ENCODE peak calls at places on chromosome 13, in ten cellular contexts. T, D, K, Z, G, N, C, I, H and V are unnamed samples. For H3K27me3 and H3K4me1, the result is how much of the 10 kb centered on the place peaks cover.

GRCh38 chr13:110017379-110017778 is 231.0 kb upstream of the IRS2 start:
- DNase-seq in T (peak), D (no peak), K (no peak), Z (no peak), G (no peak), N (no peak), C (peak), I (no peak), H (no peak), V (no peak)

GRCh38 chr13:40271931-40272775 is 394.3 kb downstream of the FOXO1 start:
- DNase-seq in T (peak), D (peak), K (no peak), Z (peak), G (no peak), N (peak), C (peak), I (no peak), H (peak), V (no peak)

GRCh38 chr13:51628059-51628852 is 44.0 kb downstream of the WDFY2 start:
- DNase-seq in T (no peak), D (no peak), K (no peak), Z (no peak), G (no peak), N (no peak), C (no peak), I (no peak), H (no peak), V (no peak)

GRCh38 chr13:102830646-102831045 is 15.2 kb upstream of the ERCC5 start:
- DNase-seq in T (no peak), D (peak), K (no peak), Z (no peak), G (no peak), N (no peak), C (peak), I (no peak), H (no peak), V (no peak)

GRCh38 chr13:41937388-41937787 is 23.5 kb downstream of the VWA8 start:
- DNase-seq in T (no peak), D (no peak), K (no peak), Z (no peak), G (no peak), N (no peak), C (no peak), I (no peak), H (no peak), V (no peak)

GRCh38 chr13:88417801-88418200 is 746.6 kb downstream of the SLITRK5 start:
- DNase-seq in T (no peak), D (no peak), K (no peak), Z (no peak), G (no peak), N (no peak), C (no peak), I (no peak), H (no peak), V (no peak)

GRCh38 chr13:102452831-102453230 is 51.0 kb upstream of the FGF14 start:
- DNase-seq in T (peak), D (no peak), K (no peak), Z (no peak), G (no peak), N (no peak), C (no peak), I (no peak), H (no peak), V (no peak)

GRCh38 chr13:39542361-39542760 is 60.6 kb downstream of the LHFPL6 start:
- DNase-seq in T (no peak), D (no peak), K (no peak), Z (no peak), G (no peak), N (no peak), C (no peak), I (no peak), H (no peak), V (no peak)

GRCh38 chr13:51666839-51667238 is 82.6 kb downstream of the WDFY2 start:
- DNase-seq in T (no peak), D (no peak), K (no peak), Z (no peak), G (no peak), N (no peak), C (no peak), I (no peak), H (no peak), V (no peak)

GRCh38 chr13:88802886-88803285 is 1131.7 kb downstream of the SLITRK5 start:
- DNase-seq in T (no peak), D (no peak), K (no peak), Z (no peak), G (no peak), N (no peak), C (peak), I (no peak), H (no peak), V (no peak)

GRCh38 chr13:44396963-44397580 is 23.4 kb downstream of the SERP2 start:
- DNase-seq in T (peak), D (no peak), K (no peak), Z (no peak), G (no peak), N (no peak), C (peak), I (peak), H (peak), V (no peak)

GRCh38 chr13:84867246-84867645 is 932.0 kb downstream of the SLITRK6 start:
- DNase-seq in T (no peak), D (no peak), K (no peak), Z (no peak), G (no peak), N (no peak), C (no peak), I (no peak), H (no peak), V (no peak)

GRCh38 chr13:27359203-27359821 is 65.1 kb upstream of the GTF3A start:
- DNase-seq in T (peak), D (peak), K (peak), Z (peak), G (peak), N (peak), C (peak), I (peak), H (peak), V (peak)

GRCh38 chr13:68190826-68191225 is 960.7 kb upstream of the PCDH9 start:
- DNase-seq in T (no peak), D (no peak), K (no peak), Z (no peak), G (no peak), N (no peak), C (peak), I (no peak), H (no peak), V (no peak)

GRCh38 chr13:43569688-43570087 is 217.1 kb downstream of the ENOX1 start:
- DNase-seq in T (no peak), D (no peak), K (no peak), Z (no peak), G (no peak), N (no peak), C (no peak), I (no peak), H (no peak), V (no peak)

GRCh38 chr13:44649118-44649455 is 73.0 kb upstream of the TSC22D1 start:
- DNase-seq in T (no peak), D (no peak), K (no peak), Z (no peak), G (no peak), N (no peak), C (no peak), I (peak), H (no peak), V (no peak)

GRCh38 chr13:113989585-113990300 is 15.9 kb upstream of the C13orf46 start:
- DNase-seq in T (no peak), D (no peak), K (peak), Z (no peak), G (no peak), N (no peak), C (no peak), I (no peak), H (no peak), V (no peak)

GRCh38 chr13:48727252-48728011 is 73.7 kb downstream of the CYSLTR2 start:
- DNase-seq in T (peak), D (no peak), K (no peak), Z (no peak), G (no peak), N (no peak), C (no peak), I (no peak), H (no peak), V (no peak)

GRCh38 chr13:113853518-113854237 is 10.2 kb downstream of the GAS6 start:
- DNase-seq in T (peak), D (no peak), K (peak), Z (peak), G (no peak), N (peak), C (no peak), I (no peak), H (no peak), V (no peak)

GRCh38 chr13:85828094-85828684 is 29.0 kb upstream of the SLITRK6 start:
- DNase-seq in T (peak), D (no peak), K (no peak), Z (no peak), G (no peak), N (no peak), C (peak), I (peak), H (no peak), V (no peak)

GRCh38 chr13:63311587-63311986 is 1895.9 kb upstream of the PCDH20 start:
- DNase-seq in T (no peak), D (no peak), K (no peak), Z (no peak), G (no peak), N (no peak), C (no peak), I (no peak), H (no peak), V (no peak)

DNA sequence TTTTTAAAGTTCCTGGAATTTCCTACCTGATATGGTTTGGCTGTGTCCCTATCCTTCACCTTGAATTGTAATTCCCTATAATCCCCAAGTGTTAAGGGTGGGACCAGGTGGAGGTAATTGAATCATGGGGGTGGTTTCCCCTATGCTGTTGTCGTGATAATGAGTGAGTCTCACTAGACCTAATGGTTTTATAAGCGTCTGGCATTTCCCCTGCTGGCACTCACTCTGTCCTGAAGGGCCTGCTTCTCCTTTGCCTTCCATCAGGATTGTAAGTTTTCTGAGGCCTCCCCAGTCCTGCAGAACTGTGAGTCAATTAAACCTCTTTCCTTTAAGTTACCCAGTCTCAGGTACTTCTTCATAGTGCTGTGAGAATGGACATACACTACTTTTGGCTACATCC is 298.7 kb downstream of the HS6ST3 start:
- DNase-seq in T (no peak), D (no peak), K (no peak), Z (no peak), G (no peak), N (no peak), C (no peak), I (no peak), H (no peak), V (no peak)
- H3K27me3 ChIP-seq in T (under half), D (under half), K (under half), Z (under half), G (under half), N (under half), C (under half), I (under half), H (under half), V (under half)

GRCh38 chr13:96000069-96000468 is 53.1 kb downstream of the UGGT2 start:
- DNase-seq in T (no peak), D (no peak), K (no peak), Z (no peak), G (no peak), N (no peak), C (no peak), I (no peak), H (no peak), V (no peak)
- H3K4me1 ChIP-seq in T (under half), D (under half), K (under half), Z (under half), G (under half), N (under half), C (under half), I (under half), H (under half), V (under half)

DNA sequence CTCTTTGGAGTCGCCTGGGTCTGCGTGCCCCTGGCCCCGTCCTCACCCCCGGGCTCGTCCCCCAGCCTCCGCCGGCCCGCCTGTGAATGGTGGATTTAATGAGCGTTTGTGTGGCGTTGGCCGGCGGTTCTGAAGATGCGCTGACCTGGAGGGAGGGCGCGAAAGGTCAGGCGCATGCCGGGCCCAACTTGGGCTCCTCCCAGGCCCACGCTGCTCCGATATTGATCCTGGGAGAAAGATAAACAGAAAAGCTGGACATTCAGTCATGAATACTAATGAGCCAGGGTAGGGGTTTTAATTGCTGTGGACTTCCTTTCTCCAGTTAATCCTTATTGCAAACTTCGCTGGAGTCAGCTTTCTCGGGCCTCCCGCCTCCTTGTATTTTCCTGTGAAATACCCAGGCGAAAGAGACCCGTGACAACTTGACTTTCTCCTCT is 10.2 kb downstream of the ZIC2 start:
- DNase-seq in T (no peak), D (no peak), K (no peak), Z (no peak), G (no peak), N (no peak), C (no peak), I (peak), H (no peak), V (no peak)
- H3K27me3 ChIP-seq in T (half or more), D (half or more), K (half or more), Z (under half), G (under half), N (half or more), C (half or more), I (half or more), H (half or more), V (half or more)

GRCh38 chr13:106099765-106100164 is 435.7 kb downstream of the EFNB2 start:
- DNase-seq in T (no peak), D (peak), K (no peak), Z (no peak), G (no peak), N (no peak), C (no peak), I (peak), H (no peak), V (no peak)

GRCh38 chr13:106098778-106099177 is 436.7 kb downstream of the EFNB2 start:
- DNase-seq in T (no peak), D (no peak), K (no peak), Z (no peak), G (no peak), N (no peak), C (no peak), I (peak), H (no peak), V (no peak)

GRCh38 chr13:106095406-106095805 is 440.1 kb downstream of the EFNB2 start:
- DNase-seq in T (no peak), D (no peak), K (no peak), Z (no peak), G (no peak), N (no peak), C (no peak), I (no peak), H (no peak), V (no peak)

GRCh38 chr13:106096661-106097092 is 438.8 kb downstream of the EFNB2 start:
- DNase-seq in T (no peak), D (no peak), K (no peak), Z (no peak), G (no peak), N (no peak), C (no peak), I (no peak), H (no peak), V (no peak)

DNA sequence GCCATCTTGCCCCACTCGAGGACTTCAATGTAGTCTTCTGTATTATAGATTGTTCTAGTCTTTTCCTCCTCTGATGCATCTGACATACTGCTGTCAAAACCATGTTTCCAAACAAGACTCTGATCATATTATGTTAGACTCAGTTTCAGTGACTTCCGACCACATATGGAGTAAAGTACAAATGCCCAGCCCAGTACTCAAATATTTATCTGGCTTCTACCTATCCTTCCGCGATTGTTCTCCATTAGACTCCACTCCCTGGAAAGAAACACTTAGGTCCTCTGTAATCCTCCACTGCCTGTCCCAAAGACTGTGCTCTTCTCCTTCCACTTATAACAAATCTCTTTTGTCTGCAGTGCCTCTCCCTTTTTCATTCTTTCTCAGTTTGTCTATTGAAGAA is 439.5 kb downstream of the EFNB2 start:
- DNase-seq in T (no peak), D (no peak), K (no peak), Z (no peak), G (no peak), N (no peak), C (no peak), I (no peak), H (no peak), V (no peak)
- H3K4me1 ChIP-seq in T (under half), D (under half), K (under half), Z (under half), G (under half), N (under half), C (under half), I (under half), H (under half), V (under half)

GRCh38 chr13:35471466-35472307 is 4.8 kb downstream of the MAB21L1 start:
- DNase-seq in T (no peak), D (no peak), K (no peak), Z (no peak), G (no peak), N (no peak), C (no peak), I (peak), H (no peak), V (no peak)

GRCh38 chr13:35468195-35468594 is 8.3 kb downstream of the MAB21L1 start:
- DNase-seq in T (no peak), D (no peak), K (no peak), Z (no peak), G (no peak), N (no peak), C (peak), I (peak), H (no peak), V (no peak)

GRCh38 chr13:35472308-35473008 is 4.0 kb downstream of the MAB21L1 start:
- DNase-seq in T (no peak), D (no peak), K (no peak), Z (no peak), G (peak), N (no peak), C (no peak), I (peak), H (no peak), V (no peak)

GRCh38 chr13:35469781-35470380 is 6.6 kb downstream of the MAB21L1 start:
- DNase-seq in T (no peak), D (no peak), K (no peak), Z (no peak), G (no peak), N (no peak), C (no peak), I (peak), H (no peak), V (no peak)

DNA sequence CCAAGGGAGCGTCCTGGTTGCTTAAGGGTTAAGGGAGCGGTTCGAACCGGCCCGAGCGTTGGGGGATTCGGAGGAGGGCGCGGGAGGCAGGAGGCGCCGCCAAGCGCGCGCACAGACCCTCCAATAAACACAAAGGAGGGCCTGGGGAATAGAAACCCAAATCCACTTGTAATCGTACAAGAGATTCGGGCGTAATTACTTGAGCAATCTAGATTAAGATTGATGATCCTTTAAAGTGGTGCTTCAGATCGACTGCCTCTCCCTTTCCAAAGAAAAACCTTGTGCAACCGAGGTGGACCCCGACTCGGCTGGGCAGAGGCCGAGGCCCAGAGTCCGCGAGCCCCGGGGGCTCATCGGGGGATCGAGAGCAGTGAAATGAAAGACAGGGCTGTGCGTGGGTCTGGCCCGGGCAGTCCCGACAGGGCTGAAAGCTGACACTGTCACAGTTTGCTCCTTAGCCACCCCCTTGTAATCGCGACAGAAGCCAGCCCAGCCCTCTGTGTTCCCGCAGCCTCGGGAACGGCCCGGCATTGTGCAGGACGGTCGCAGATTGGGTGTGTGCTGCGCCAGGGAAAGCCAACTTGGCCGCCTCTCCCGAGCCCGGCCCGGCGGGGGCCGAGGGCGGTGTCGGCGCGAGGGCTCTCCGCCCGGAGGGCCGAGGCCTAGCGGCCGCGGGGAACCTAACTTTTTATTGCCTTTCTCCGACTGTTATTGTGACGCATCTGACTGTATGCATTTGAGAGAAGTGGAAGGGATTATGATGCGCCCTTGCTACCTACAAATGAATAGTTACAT is 5.6 kb downstream of the MAB21L1 start:
- DNase-seq in T (peak), D (peak), K (peak), Z (no peak), G (no peak), N (no peak), C (peak), I (peak), H (no peak), V (no peak)
- H3K27me3 ChIP-seq in T (under half), D (half or more), K (under half), Z (under half), G (under half), N (under half), C (under half), I (under half), H (under half), V (under half)

DNA sequence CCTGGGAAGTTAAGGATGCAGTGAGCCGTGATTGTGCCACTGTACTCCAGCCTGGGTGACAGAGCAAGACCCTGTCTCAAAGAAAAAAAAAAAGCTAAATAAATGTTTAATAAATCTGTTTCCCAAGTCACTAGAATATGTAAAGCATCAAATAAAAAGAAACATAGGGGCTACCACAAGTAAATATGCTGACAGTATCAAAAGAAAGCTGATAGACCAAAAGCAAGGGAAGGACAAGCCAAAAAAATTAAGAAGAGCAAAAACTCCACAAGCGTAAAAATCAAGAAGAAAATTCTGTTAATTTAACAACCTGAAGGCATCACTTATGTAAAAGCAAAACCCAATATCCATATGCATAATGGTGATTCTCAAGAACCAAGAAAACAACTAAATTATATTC is 9.7 kb downstream of the KPNA3 start:
- DNase-seq in T (no peak), D (no peak), K (no peak), Z (no peak), G (no peak), N (no peak), C (no peak), I (no peak), H (no peak), V (no peak)
- H3K4me1 ChIP-seq in T (under half), D (under half), K (half or more), Z (under half), G (under half), N (under half), C (under half), I (under half), H (under half), V (under half)

DNA sequence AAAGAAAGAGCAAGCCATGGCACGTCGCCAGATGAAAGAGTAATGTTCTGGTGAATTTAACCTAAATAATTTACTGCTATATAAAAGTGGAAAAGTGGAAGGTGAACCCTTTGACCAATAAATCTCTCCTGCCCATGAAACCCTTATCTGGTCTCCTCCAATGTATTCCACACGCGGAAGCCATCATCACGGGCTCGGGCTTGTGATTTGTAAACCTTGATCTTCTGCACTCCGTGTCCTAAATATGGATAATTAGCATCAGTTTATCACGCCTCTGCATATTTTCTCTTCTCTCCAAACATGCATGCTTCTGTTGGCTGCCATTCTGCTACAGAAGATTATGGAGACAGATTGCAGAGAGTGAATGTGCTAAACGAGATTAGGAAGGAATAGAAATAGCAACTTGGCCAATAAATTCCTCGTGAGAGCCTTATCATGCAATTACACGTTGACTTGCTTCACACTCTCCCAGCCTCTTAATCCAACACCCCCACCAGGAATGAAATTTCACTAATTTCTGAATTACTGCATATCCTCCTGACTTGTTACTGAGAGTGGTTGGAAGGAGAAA is 34.5 kb downstream of the SOX1 start:
- DNase-seq in T (no peak), D (no peak), K (no peak), Z (no peak), G (no peak), N (no peak), C (no peak), I (no peak), H (no peak), V (no peak)
- H3K27me3 ChIP-seq in T (under half), D (half or more), K (half or more), Z (under half), G (under half), N (half or more), C (under half), I (under half), H (under half), V (under half)